ENCODE peak calls at places on chromosomes 2 and 18, in nine cellular contexts. N is stimulated activated CD8-positive, alpha-beta memory T cell treated with anti-CD3 and anti-CD28 coated beads, Interleukin-15, amount 100 ng/mL, for 24 hours; T is activated T-cell treated with anti-CD3 and anti-CD28 coated beads, Interleukin-2, amount 50 U/mL, for 72 hours; W is stimulated activated naive B cell treated with anti-CD40 and anti-IgM and Interleukin-4, amounts not matched to agents 10 μg/mL and 1 μg/mL and 100 μg/mL, for 72 hours; V is GM06990; H is right lobe of liver; R is islet precursor cell; F is posterior cingulate gyrus; P is NCI-H1417. C is an unnamed sample.

GRCh38 chr18:66916834-66917233 is 312.9 kb upstream of the CDH19 start:
- DNase-seq in F (no peak), V (no peak), R (no peak), W (no peak), T (no peak), P (peak), H (no peak), N (no peak), C (no peak)

GRCh38 chr18:36798738-36799473 is 29.9 kb downstream of the TPGS2 start:
- DNase-seq in T (no peak), N (no peak), W (no peak), F (no peak), R (no peak), V (no peak), H (no peak), P (no peak), C (no peak)

GRCh38 chr18:1806884-1807615 is 764.3 kb downstream of the METTL4 start:
- DNase-seq in T (no peak), R (no peak), H (no peak), V (no peak), W (no peak), P (peak), N (no peak), F (no peak), C (no peak)

GRCh38 chr2:113699048-113699447 is 57.4 kb downstream of the SLC35F5 start:
- DNase-seq in P (no peak), H (no peak), W (no peak), R (no peak), F (no peak), N (no peak), V (no peak), T (no peak), C (no peak)

GRCh38 chr18:55256568-55257289 is 297.5 kb upstream of the CCDC68 start:
- DNase-seq in T (no peak), N (no peak), V (no peak), W (no peak), H (no peak), P (no peak), F (no peak), R (peak), C (no peak)

GRCh38 chr2:2328847-2329246 is 2.2 kb downstream of the MYT1L start:
- DNase-seq in F (no peak), T (no peak), W (no peak), R (peak), P (peak), N (no peak), H (no peak), V (no peak), C (no peak)

GRCh38 chr2:157804355-157804754 is 71.8 kb downstream of the ACVR1 start:
- DNase-seq in W (no peak), V (no peak), R (no peak), T (no peak), N (no peak), H (no peak), F (no peak), P (no peak), C (no peak)

GRCh38 chr2:189276277-189276676 is 96.7 kb upstream of the COL5A2 start:
- DNase-seq in F (no peak), N (no peak), R (no peak), P (no peak), W (no peak), V (no peak), T (no peak), H (no peak), C (no peak)

GRCh38 chr2:120771556-120772208 is 36.0 kb downstream of the GLI2 start:
- DNase-seq in V (no peak), P (no peak), F (peak), W (no peak), R (peak), N (no peak), H (no peak), T (no peak), C (no peak)

GRCh38 chr18:60003610-60004185 is 103.9 kb downstream of the PMAIP1 start:
- DNase-seq in P (no peak), W (no peak), T (no peak), H (no peak), R (no peak), V (no peak), N (no peak), F (no peak), C (no peak)

GRCh38 chr2:28665041-28665704 is 86.5 kb upstream of the PPP1CB start:
- DNase-seq in N (no peak), H (peak), V (no peak), P (peak), W (no peak), R (no peak), F (peak), T (no peak), C (no peak)

GRCh38 chr18:74804677-74805076 is 207.0 kb downstream of the ZNF407 start:
- DNase-seq in T (no peak), W (no peak), P (peak), R (no peak), N (no peak), H (no peak), V (no peak), F (no peak), C (no peak)

GRCh38 chr2:175854665-175855064 is 147.4 kb downstream of the LNPK start:
- DNase-seq in R (no peak), H (no peak), T (no peak), F (no peak), V (no peak), P (peak), N (no peak), W (no peak), C (no peak)

GRCh38 chr2:158691619-158692018 is 103.5 kb upstream of the DAPL1 start:
- DNase-seq in H (no peak), P (no peak), W (no peak), R (no peak), F (no peak), N (no peak), T (no peak), V (no peak), C (no peak)

GRCh38 chr2:99957724-99958123 is 184.7 kb downstream of the AFF3 start:
- DNase-seq in W (no peak), H (no peak), N (no peak), R (peak), F (no peak), P (no peak), V (no peak), T (no peak), C (no peak)

GRCh38 chr18:362914-363295 is 95.1 kb upstream of the THOC1 start:
- DNase-seq in P (no peak), T (no peak), V (no peak), W (no peak), N (no peak), R (peak), F (no peak), H (no peak), C (no peak)

GRCh38 chr2:218404351-218405145 is 4.9 kb downstream of the CTDSP1 start:
- DNase-seq in V (no peak), W (no peak), P (no peak), H (no peak), N (no peak), R (peak), F (no peak), T (no peak), C (peak)

GRCh38 chr18:74951165-74951760 is 257.7 kb downstream of the PTGR3 start:
- DNase-seq in N (no peak), V (no peak), H (no peak), T (peak), R (no peak), F (no peak), P (no peak), W (no peak), C (no peak)

GRCh38 chr2:101151859-101152194 is 645 bp upstream of the TBC1D8 start:
- DNase-seq in H (no peak), T (no peak), P (peak), V (no peak), W (no peak), N (no peak), F (peak), R (no peak), C (no peak)

GRCh38 chr2:70887550-70888229 is 48.0 kb upstream of the ATP6V1B1 start:
- DNase-seq in V (no peak), R (peak), F (no peak), W (no peak), N (no peak), T (peak), P (peak), H (peak), C (peak)

GRCh38 chr2:37414470-37414949 is 70.1 kb downstream of the QPCT start:
- DNase-seq in W (no peak), V (peak), R (no peak), N (no peak), T (no peak), F (no peak), P (peak), H (no peak), C (no peak)

GRCh38 chr18:27966872-27967271 is 210.1 kb downstream of the CDH2 start:
- DNase-seq in F (no peak), R (no peak), V (no peak), T (no peak), P (no peak), H (no peak), W (no peak), N (no peak), C (no peak)

GRCh38 chr2:121860033-121860810 is 104.8 kb downstream of the TSN start:
- DNase-seq in H (no peak), N (no peak), W (no peak), P (no peak), T (no peak), F (no peak), V (no peak), R (peak), C (no peak)